ENCODE peak calls at places on chromosomes 6 and 20, in seven cellular contexts. One of them, this sample, is unnamed.

GRCh38 chr6:37783025-37783825 is 36.3 kb upstream of the ZFAND3 start:
- DNase-seq in nephron progenitor cell: no peak
- DNase-seq in PC-9: no peak
- DNase-seq in cardiac fibroblast: peak
- DNase-seq in psoas muscle: peak
- DNase-seq in NB4: no peak
- DNase-seq in fibroblast of lung: peak
- DNase-seq in this sample: no peak

GRCh38 chr20:53786445-53787267 is 193.0 kb upstream of the ZNF217 start:
- DNase-seq in psoas muscle: no peak
- DNase-seq in NB4: no peak
- DNase-seq in PC-9: peak
- DNase-seq in fibroblast of lung: no peak
- DNase-seq in nephron progenitor cell: no peak
- DNase-seq in cardiac fibroblast: no peak
- DNase-seq in this sample: no peak

GRCh38 chr6:146620655-146621054 is 21.9 kb downstream of the ADGB start:
- DNase-seq in nephron progenitor cell: no peak
- DNase-seq in PC-9: no peak
- DNase-seq in NB4: peak
- DNase-seq in psoas muscle: no peak
- DNase-seq in fibroblast of lung: no peak
- DNase-seq in cardiac fibroblast: no peak
- DNase-seq in this sample: no peak

GRCh38 chr20:17864791-17865190 is 103.8 kb downstream of the SNX5 start:
- DNase-seq in psoas muscle: no peak
- DNase-seq in cardiac fibroblast: no peak
- DNase-seq in PC-9: no peak
- DNase-seq in nephron progenitor cell: no peak
- DNase-seq in NB4: no peak
- DNase-seq in fibroblast of lung: no peak
- DNase-seq in this sample: no peak

GRCh38 chr20:10219452-10219791 is 792 bp downstream of the SNAP25 start:
- DNase-seq in PC-9: no peak
- DNase-seq in fibroblast of lung: peak
- DNase-seq in cardiac fibroblast: peak
- DNase-seq in nephron progenitor cell: peak
- DNase-seq in psoas muscle: peak
- DNase-seq in NB4: peak
- DNase-seq in this sample: peak

GRCh38 chr6:137496909-137497721 is 2.9 kb upstream of the OLIG3 start:
- DNase-seq in nephron progenitor cell: no peak
- DNase-seq in fibroblast of lung: no peak
- DNase-seq in NB4: no peak
- DNase-seq in psoas muscle: no peak
- DNase-seq in PC-9: no peak
- DNase-seq in cardiac fibroblast: no peak
- DNase-seq in this sample: no peak

GRCh38 chr6:132190097-132190814 is 211.0 kb downstream of the MOXD1 start:
- DNase-seq in PC-9: no peak
- DNase-seq in fibroblast of lung: peak
- DNase-seq in cardiac fibroblast: peak
- DNase-seq in NB4: no peak
- DNase-seq in nephron progenitor cell: no peak
- DNase-seq in psoas muscle: no peak
- DNase-seq in this sample: peak

GRCh38 chr6:88238065-88238464 is 71.9 kb upstream of the CNR1 start:
- DNase-seq in cardiac fibroblast: peak
- DNase-seq in PC-9: no peak
- DNase-seq in fibroblast of lung: peak
- DNase-seq in NB4: peak
- DNase-seq in psoas muscle: no peak
- DNase-seq in nephron progenitor cell: peak
- DNase-seq in this sample: peak

GRCh38 chr20:63748356-63749270 is 9.0 kb downstream of the SLC2A4RG start:
- DNase-seq in psoas muscle: no peak
- DNase-seq in nephron progenitor cell: no peak
- DNase-seq in PC-9: no peak
- DNase-seq in cardiac fibroblast: no peak
- DNase-seq in fibroblast of lung: no peak
- DNase-seq in NB4: peak
- DNase-seq in this sample: no peak

GRCh38 chr6:127879685-127880084 is 21.2 kb downstream of the THEMIS start:
- DNase-seq in PC-9: no peak
- DNase-seq in psoas muscle: no peak
- DNase-seq in nephron progenitor cell: peak
- DNase-seq in cardiac fibroblast: peak
- DNase-seq in NB4: no peak
- DNase-seq in fibroblast of lung: peak
- DNase-seq in this sample: peak

GRCh38 chr20:17518339-17519052 is 12.7 kb downstream of the BFSP1 start:
- DNase-seq in cardiac fibroblast: no peak
- DNase-seq in fibroblast of lung: no peak
- DNase-seq in psoas muscle: peak
- DNase-seq in PC-9: no peak
- DNase-seq in NB4: peak
- DNase-seq in nephron progenitor cell: peak
- DNase-seq in this sample: no peak

GRCh38 chr6:27871919-27872633 is 40.1 kb downstream of the OR2B2 start:
- DNase-seq in psoas muscle: peak
- DNase-seq in nephron progenitor cell: peak
- DNase-seq in cardiac fibroblast: peak
- DNase-seq in fibroblast of lung: peak
- DNase-seq in NB4: peak
- DNase-seq in PC-9: peak
- DNase-seq in this sample: peak

GRCh38 chr20:9663423-9663822 is 149.0 kb downstream of the LAMP5 start:
- DNase-seq in PC-9: no peak
- DNase-seq in nephron progenitor cell: no peak
- DNase-seq in NB4: no peak
- DNase-seq in fibroblast of lung: no peak
- DNase-seq in psoas muscle: no peak
- DNase-seq in cardiac fibroblast: no peak
- DNase-seq in this sample: no peak

GRCh38 chr6:143806282-143807102 is 36.6 kb upstream of the LTV1 start:
- DNase-seq in nephron progenitor cell: no peak
- DNase-seq in PC-9: no peak
- DNase-seq in NB4: peak
- DNase-seq in psoas muscle: no peak
- DNase-seq in cardiac fibroblast: peak
- DNase-seq in fibroblast of lung: peak
- DNase-seq in this sample: no peak

GRCh38 chr6:166019214-166019613 is 148.4 kb downstream of the TBXT start:
- DNase-seq in nephron progenitor cell: no peak
- DNase-seq in psoas muscle: no peak
- DNase-seq in NB4: no peak
- DNase-seq in cardiac fibroblast: no peak
- DNase-seq in PC-9: no peak
- DNase-seq in fibroblast of lung: no peak
- DNase-seq in this sample: no peak

GRCh38 chr20:57231951-57232428 is 34.5 kb downstream of the BMP7 start:
- DNase-seq in NB4: no peak
- DNase-seq in PC-9: no peak
- DNase-seq in psoas muscle: no peak
- DNase-seq in nephron progenitor cell: no peak
- DNase-seq in fibroblast of lung: no peak
- DNase-seq in cardiac fibroblast: no peak
- DNase-seq in this sample: no peak

GRCh38 chr6:35391240-35391968 is 49.0 kb downstream of the PPARD start:
- DNase-seq in NB4: no peak
- DNase-seq in nephron progenitor cell: no peak
- DNase-seq in cardiac fibroblast: peak
- DNase-seq in PC-9: peak
- DNase-seq in fibroblast of lung: peak
- DNase-seq in psoas muscle: no peak
- DNase-seq in this sample: no peak

GRCh38 chr6:111427341-111428116 is 55.5 kb downstream of the REV3L start:
- DNase-seq in NB4: peak
- DNase-seq in cardiac fibroblast: peak
- DNase-seq in nephron progenitor cell: no peak
- DNase-seq in PC-9: peak
- DNase-seq in fibroblast of lung: peak
- DNase-seq in psoas muscle: no peak
- DNase-seq in this sample: peak

GRCh38 chr20:458766-459165 is 3.6 kb downstream of the TBC1D20 start:
- DNase-seq in PC-9: no peak
- DNase-seq in nephron progenitor cell: no peak
- DNase-seq in NB4: no peak
- DNase-seq in fibroblast of lung: no peak
- DNase-seq in psoas muscle: no peak
- DNase-seq in cardiac fibroblast: no peak
- DNase-seq in this sample: no peak
- TF ChIP-seq CTCF in PC-9: no peak
- TF ChIP-seq CTCF in nephron progenitor cell: no peak
- TF ChIP-seq CTCF in NB4: no peak
- TF ChIP-seq CTCF in fibroblast of lung: peak
- TF ChIP-seq CTCF in psoas muscle: no peak
- TF ChIP-seq CTCF in cardiac fibroblast: no peak
- TF ChIP-seq CTCF in this sample: no peak

DNA sequence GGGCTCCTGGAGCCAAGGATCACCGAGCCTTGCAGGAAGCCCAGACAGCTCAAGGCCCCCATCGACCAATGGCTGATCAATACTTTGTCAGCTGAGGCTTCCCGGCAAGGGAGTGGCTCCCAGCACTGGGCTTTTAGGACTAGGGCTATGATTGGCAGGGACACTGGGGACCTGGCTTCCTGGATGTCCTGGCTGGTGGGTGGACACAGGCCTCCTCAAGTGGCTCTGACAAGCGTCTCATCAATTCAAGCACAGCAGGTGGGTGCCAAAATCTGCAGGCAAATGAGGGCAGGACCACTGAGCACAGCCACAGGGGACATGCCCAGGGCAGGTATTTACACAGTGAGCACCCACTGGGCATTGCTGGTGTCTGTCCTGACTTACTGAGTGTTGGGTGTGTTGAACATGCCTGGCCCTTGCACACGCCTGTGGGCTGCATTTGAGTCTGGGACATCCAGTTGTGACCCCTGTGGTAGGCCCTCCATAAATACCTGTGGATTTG is 420.1 kb upstream of the SULF2 start:
- DNase-seq in nephron progenitor cell: no peak
- DNase-seq in NB4: no peak
- DNase-seq in fibroblast of lung: no peak
- DNase-seq in PC-9: no peak
- DNase-seq in cardiac fibroblast: no peak
- DNase-seq in psoas muscle: no peak
- DNase-seq in this sample: no peak
- TF ChIP-seq CTCF in nephron progenitor cell: no peak
- TF ChIP-seq CTCF in NB4: no peak
- TF ChIP-seq CTCF in fibroblast of lung: no peak
- TF ChIP-seq CTCF in PC-9: no peak
- TF ChIP-seq CTCF in cardiac fibroblast: no peak
- TF ChIP-seq CTCF in psoas muscle: no peak
- TF ChIP-seq CTCF in this sample: no peak

DNA sequence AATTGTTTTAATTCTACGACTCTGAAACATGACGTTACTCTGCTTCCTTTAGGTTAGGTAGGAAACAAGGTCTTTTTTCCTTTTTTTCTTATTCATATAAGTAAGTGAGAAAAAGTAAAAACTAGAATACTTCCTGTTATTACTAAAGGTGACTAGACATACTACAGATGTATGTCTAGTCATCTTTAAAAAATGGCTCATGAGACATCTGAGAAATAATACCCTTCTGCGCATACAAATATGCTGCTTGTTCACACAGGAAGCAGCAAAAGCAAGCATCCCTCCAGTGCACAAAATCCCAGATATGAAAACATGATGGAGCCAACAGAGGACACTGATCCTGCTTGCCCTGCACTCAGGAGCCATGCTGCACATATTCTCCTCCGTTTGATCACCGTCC is 699.1 kb downstream of the EPM2A start:
- DNase-seq in psoas muscle: no peak
- DNase-seq in PC-9: no peak
- DNase-seq in NB4: no peak
- DNase-seq in nephron progenitor cell: no peak
- DNase-seq in cardiac fibroblast: no peak
- DNase-seq in fibroblast of lung: peak
- DNase-seq in this sample: no peak
- TF ChIP-seq CTCF in psoas muscle: no peak
- TF ChIP-seq CTCF in PC-9: no peak
- TF ChIP-seq CTCF in NB4: no peak
- TF ChIP-seq CTCF in nephron progenitor cell: no peak
- TF ChIP-seq CTCF in cardiac fibroblast: no peak
- TF ChIP-seq CTCF in fibroblast of lung: no peak
- TF ChIP-seq CTCF in this sample: no peak

GRCh38 chr6:161694995-161695394 is 421.1 kb upstream of the AGPAT4 start:
- DNase-seq in PC-9: no peak
- DNase-seq in cardiac fibroblast: peak
- DNase-seq in psoas muscle: no peak
- DNase-seq in nephron progenitor cell: no peak
- DNase-seq in fibroblast of lung: peak
- DNase-seq in NB4: peak
- DNase-seq in this sample: peak
- TF ChIP-seq CTCF in PC-9: peak
- TF ChIP-seq CTCF in cardiac fibroblast: peak
- TF ChIP-seq CTCF in psoas muscle: peak
- TF ChIP-seq CTCF in nephron progenitor cell: no peak
- TF ChIP-seq CTCF in fibroblast of lung: peak
- TF ChIP-seq CTCF in NB4: peak
- TF ChIP-seq CTCF in this sample: peak

GRCh38 chr6:94511502-94512088 is 1065.7 kb upstream of the MANEA start:
- DNase-seq in cardiac fibroblast: no peak
- DNase-seq in PC-9: no peak
- DNase-seq in psoas muscle: no peak
- DNase-seq in NB4: no peak
- DNase-seq in nephron progenitor cell: no peak
- DNase-seq in fibroblast of lung: no peak
- DNase-seq in this sample: no peak
- TF ChIP-seq CTCF in cardiac fibroblast: no peak
- TF ChIP-seq CTCF in PC-9: no peak
- TF ChIP-seq CTCF in psoas muscle: no peak
- TF ChIP-seq CTCF in NB4: no peak
- TF ChIP-seq CTCF in nephron progenitor cell: no peak
- TF ChIP-seq CTCF in fibroblast of lung: no peak
- TF ChIP-seq CTCF in this sample: no peak